ENCODE peak calls at places on chromosomes 7 and 10, in nine cellular contexts. R is esophagus squamous epithelium, M is stomach, H is HEK293T, S is amniotic stem cell, V is HCT116, K is T-helper 1 cell, J is RPMI8226, Q is NCI-H2171 treated with DMSO at 0.1 percent for 48 hours. F is an unnamed sample.

GRCh38 chr7:69564454-69565417 is 33.5 kb upstream of the AUTS2 start:
- DNase-seq in R (no peak), M (no peak), H (peak), S (no peak), V (no peak), K (no peak), J (peak), Q (peak), F (no peak)

GRCh38 chr10:124671486-124672075 is 72.6 kb downstream of the FAM53B start:
- DNase-seq in R (no peak), M (no peak), H (peak), S (no peak), V (peak), K (no peak), J (no peak), Q (no peak), F (no peak)

GRCh38 chr7:23938937-23939552 is 229.0 kb downstream of the STK31 start:
- DNase-seq in R (no peak), M (peak), H (peak), S (no peak), V (peak), K (no peak), J (peak), Q (peak), F (no peak)

GRCh38 chr7:152866791-152867481 is 107.4 kb downstream of the ACTR3B start:
- DNase-seq in R (no peak), M (peak), H (no peak), S (no peak), V (no peak), K (no peak), J (no peak), Q (no peak), F (no peak)

GRCh38 chr10:96703358-96703757 is 17.0 kb downstream of the PIK3AP1 start:
- DNase-seq in R (no peak), M (no peak), H (no peak), S (no peak), V (no peak), K (no peak), J (peak), Q (no peak), F (no peak)

GRCh38 chr10:95767884-95768556 is 12.1 kb downstream of the ENTPD1 start:
- DNase-seq in R (no peak), M (no peak), H (no peak), S (no peak), V (no peak), K (no peak), J (peak), Q (no peak), F (no peak)

GRCh38 chr10:88389456-88389855 is 193.7 kb downstream of the RNLS start:
- DNase-seq in R (no peak), M (no peak), H (no peak), S (peak), V (no peak), K (no peak), J (peak), Q (no peak), F (no peak)

GRCh38 chr10:35307297-35307696 is 29.0 kb upstream of the CCNY start:
- DNase-seq in R (no peak), M (no peak), H (no peak), S (no peak), V (no peak), K (no peak), J (no peak), Q (peak), F (no peak)

GRCh38 chr10:33248638-33249037 is 85.8 kb downstream of the NRP1 start:
- DNase-seq in R (no peak), M (no peak), H (no peak), S (no peak), V (no peak), K (no peak), J (peak), Q (no peak), F (no peak)

GRCh38 chr7:20310963-20311742 is 19.5 kb upstream of the ITGB8 start:
- DNase-seq in R (no peak), M (no peak), H (no peak), S (peak), V (peak), K (no peak), J (peak), Q (no peak), F (no peak)

GRCh38 chr7:151290355-151290760 is 41.9 kb upstream of the SMARCD3 start:
- DNase-seq in R (no peak), M (no peak), H (no peak), S (no peak), V (no peak), K (no peak), J (no peak), Q (no peak), F (no peak)

GRCh38 chr7:97016392-97017196 is 8.0 kb downstream of the DLX5 start:
- DNase-seq in R (no peak), M (no peak), H (peak), S (no peak), V (no peak), K (no peak), J (no peak), Q (peak), F (no peak)

GRCh38 chr7:1457949-1458675 is 1.2 kb downstream of the MICALL2 start:
- DNase-seq in R (no peak), M (no peak), H (no peak), S (no peak), V (no peak), K (no peak), J (peak), Q (no peak), F (no peak)

GRCh38 chr10:28177944-28178637 is 124.8 kb downstream of the MPP7 start:
- DNase-seq in R (no peak), M (no peak), H (no peak), S (no peak), V (no peak), K (no peak), J (peak), Q (no peak), F (no peak)

GRCh38 chr10:52865213-52865612 is 92.6 kb upstream of the MBL2 start:
- DNase-seq in R (no peak), M (no peak), H (no peak), S (no peak), V (no peak), K (no peak), J (no peak), Q (no peak), F (no peak)

GRCh38 chr10:21467633-21468032 is 57.8 kb downstream of the SKIDA1 start:
- DNase-seq in R (no peak), M (no peak), H (no peak), S (no peak), V (no peak), K (no peak), J (no peak), Q (no peak), F (no peak)

GRCh38 chr7:12761691-12762090 is 74.3 kb downstream of the ARL4A start:
- DNase-seq in R (no peak), M (no peak), H (no peak), S (no peak), V (no peak), K (no peak), J (no peak), Q (no peak), F (no peak)

GRCh38 chr10:3720228-3721019 is 64.6 kb downstream of the KLF6 start:
- DNase-seq in R (no peak), M (no peak), H (no peak), S (no peak), V (no peak), K (no peak), J (no peak), Q (no peak), F (peak)

GRCh38 chr7:47039899-47040298 is 542.0 kb downstream of the TNS3 start:
- DNase-seq in R (no peak), M (no peak), H (no peak), S (no peak), V (no peak), K (no peak), J (no peak), Q (no peak), F (no peak)

GRCh38 chr10:102322914-102323313 is 72.6 kb upstream of the NFKB2 start:
- DNase-seq in R (no peak), M (no peak), H (no peak), S (no peak), V (no peak), K (peak), J (no peak), Q (no peak), F (no peak)

GRCh38 chr10:92413519-92413918 is 122.6 kb downstream of the MARCHF5 start:
- DNase-seq in R (no peak), M (peak), H (no peak), S (no peak), V (no peak), K (no peak), J (no peak), Q (no peak), F (no peak)

GRCh38 chr7:130741336-130741995 is 7.5 kb upstream of the KLF14 start:
- DNase-seq in R (no peak), M (no peak), H (no peak), S (no peak), V (no peak), K (no peak), J (no peak), Q (no peak), F (no peak)

GRCh38 chr10:97400665-97401454 is at the start of gene RRP12:
- DNase-seq in R (peak), M (peak), H (peak), S (peak), V (peak), K (peak), J (peak), Q (peak), F (peak)

GRCh38 chr7:142798451-142799438 is 28.0 kb downstream of the PRSS2 start:
- DNase-seq in R (no peak), M (no peak), H (no peak), S (no peak), V (no peak), K (no peak), J (no peak), Q (no peak), F (peak)

GRCh38 chr7:90710466-90710850 is 114.3 kb downstream of the CDK14 start:
- DNase-seq in R (no peak), M (no peak), H (no peak), S (no peak), V (no peak), K (no peak), J (peak), Q (no peak), F (no peak)

GRCh38 chr10:70295321-70295720 is 11.5 kb upstream of the NPFFR1 start:
- DNase-seq in R (no peak), M (no peak), H (no peak), S (no peak), V (no peak), K (no peak), J (peak), Q (no peak), F (no peak)

F was measured in ascending aorta.